ENCODE peak calls at places on chromosome 14, in six cellular contexts. One of them, this sample, is unnamed.

GRCh38 chr14:64645220-64645891 is 58.9 kb upstream of the PLEKHG3 start:
- DNase-seq in brain microvascular endothelial cell: peak
- DNase-seq in stimulated activated naive B cell treated with anti-CD40 and anti-IgM and Interleukin-4, amounts not matched to agents 10 μg/mL and 1 μg/mL and 100 μg/mL, for 72 hours: no peak
- DNase-seq in stimulated activated CD8-positive, alpha-beta memory T cell treated with anti-CD3 and anti-CD28 coated beads, Interleukin-7, amount 100 ng/mL, for 1 hour: no peak
- DNase-seq in GM13976: no peak
- DNase-seq in fibroblast of the aortic adventitia: peak
- DNase-seq in this sample: peak

GRCh38 chr14:93006484-93007128 is 83.7 kb downstream of the CHGA start:
- DNase-seq in stimulated activated CD8-positive, alpha-beta memory T cell treated with anti-CD3 and anti-CD28 coated beads, Interleukin-7, amount 100 ng/mL, for 1 hour: no peak
- DNase-seq in fibroblast of the aortic adventitia: peak
- DNase-seq in brain microvascular endothelial cell: no peak
- DNase-seq in GM13976: no peak
- DNase-seq in stimulated activated naive B cell treated with anti-CD40 and anti-IgM and Interleukin-4, amounts not matched to agents 10 μg/mL and 1 μg/mL and 100 μg/mL, for 72 hours: no peak
- DNase-seq in this sample: no peak

GRCh38 chr14:105748204-105748578 is 221.8 kb downstream of the TMEM121 start:
- DNase-seq in brain microvascular endothelial cell: no peak
- DNase-seq in stimulated activated naive B cell treated with anti-CD40 and anti-IgM and Interleukin-4, amounts not matched to agents 10 μg/mL and 1 μg/mL and 100 μg/mL, for 72 hours: no peak
- DNase-seq in GM13976: peak
- DNase-seq in fibroblast of the aortic adventitia: no peak
- DNase-seq in stimulated activated CD8-positive, alpha-beta memory T cell treated with anti-CD3 and anti-CD28 coated beads, Interleukin-7, amount 100 ng/mL, for 1 hour: no peak
- DNase-seq in this sample: no peak

GRCh38 chr14:64074961-64075619 is 219.1 kb downstream of the ESR2 start:
- DNase-seq in brain microvascular endothelial cell: no peak
- DNase-seq in stimulated activated CD8-positive, alpha-beta memory T cell treated with anti-CD3 and anti-CD28 coated beads, Interleukin-7, amount 100 ng/mL, for 1 hour: no peak
- DNase-seq in stimulated activated naive B cell treated with anti-CD40 and anti-IgM and Interleukin-4, amounts not matched to agents 10 μg/mL and 1 μg/mL and 100 μg/mL, for 72 hours: no peak
- DNase-seq in GM13976: no peak
- DNase-seq in fibroblast of the aortic adventitia: no peak
- DNase-seq in this sample: peak

GRCh38 chr14:76309572-76310551 is 66.1 kb upstream of the ESRRB start:
- DNase-seq in stimulated activated CD8-positive, alpha-beta memory T cell treated with anti-CD3 and anti-CD28 coated beads, Interleukin-7, amount 100 ng/mL, for 1 hour: no peak
- DNase-seq in GM13976: no peak
- DNase-seq in stimulated activated naive B cell treated with anti-CD40 and anti-IgM and Interleukin-4, amounts not matched to agents 10 μg/mL and 1 μg/mL and 100 μg/mL, for 72 hours: no peak
- DNase-seq in fibroblast of the aortic adventitia: no peak
- DNase-seq in brain microvascular endothelial cell: no peak
- DNase-seq in this sample: no peak

GRCh38 chr14:106215229-106215628 is 688.8 kb downstream of the TMEM121 start:
- DNase-seq in fibroblast of the aortic adventitia: no peak
- DNase-seq in stimulated activated CD8-positive, alpha-beta memory T cell treated with anti-CD3 and anti-CD28 coated beads, Interleukin-7, amount 100 ng/mL, for 1 hour: no peak
- DNase-seq in GM13976: no peak
- DNase-seq in stimulated activated naive B cell treated with anti-CD40 and anti-IgM and Interleukin-4, amounts not matched to agents 10 μg/mL and 1 μg/mL and 100 μg/mL, for 72 hours: no peak
- DNase-seq in brain microvascular endothelial cell: no peak
- DNase-seq in this sample: no peak

GRCh38 chr14:23174266-23174665 is 9.2 kb downstream of the SLC7A8 start:
- DNase-seq in stimulated activated naive B cell treated with anti-CD40 and anti-IgM and Interleukin-4, amounts not matched to agents 10 μg/mL and 1 μg/mL and 100 μg/mL, for 72 hours: no peak
- DNase-seq in stimulated activated CD8-positive, alpha-beta memory T cell treated with anti-CD3 and anti-CD28 coated beads, Interleukin-7, amount 100 ng/mL, for 1 hour: no peak
- DNase-seq in fibroblast of the aortic adventitia: peak
- DNase-seq in GM13976: no peak
- DNase-seq in brain microvascular endothelial cell: no peak
- DNase-seq in this sample: peak

GRCh38 chr14:68931474-68932051 is 47.5 kb downstream of the ACTN1 start:
- DNase-seq in fibroblast of the aortic adventitia: no peak
- DNase-seq in stimulated activated CD8-positive, alpha-beta memory T cell treated with anti-CD3 and anti-CD28 coated beads, Interleukin-7, amount 100 ng/mL, for 1 hour: no peak
- DNase-seq in GM13976: no peak
- DNase-seq in brain microvascular endothelial cell: no peak
- DNase-seq in stimulated activated naive B cell treated with anti-CD40 and anti-IgM and Interleukin-4, amounts not matched to agents 10 μg/mL and 1 μg/mL and 100 μg/mL, for 72 hours: no peak
- DNase-seq in this sample: no peak

GRCh38 chr14:22900088-22900799 is 17.2 kb downstream of the REM2 start:
- DNase-seq in GM13976: peak
- DNase-seq in fibroblast of the aortic adventitia: peak
- DNase-seq in stimulated activated CD8-positive, alpha-beta memory T cell treated with anti-CD3 and anti-CD28 coated beads, Interleukin-7, amount 100 ng/mL, for 1 hour: no peak
- DNase-seq in brain microvascular endothelial cell: peak
- DNase-seq in stimulated activated naive B cell treated with anti-CD40 and anti-IgM and Interleukin-4, amounts not matched to agents 10 μg/mL and 1 μg/mL and 100 μg/mL, for 72 hours: no peak
- DNase-seq in this sample: peak

GRCh38 chr14:101776315-101776714 is 14.8 kb downstream of the PPP2R5C start:
- DNase-seq in brain microvascular endothelial cell: no peak
- DNase-seq in stimulated activated naive B cell treated with anti-CD40 and anti-IgM and Interleukin-4, amounts not matched to agents 10 μg/mL and 1 μg/mL and 100 μg/mL, for 72 hours: no peak
- DNase-seq in GM13976: peak
- DNase-seq in stimulated activated CD8-positive, alpha-beta memory T cell treated with anti-CD3 and anti-CD28 coated beads, Interleukin-7, amount 100 ng/mL, for 1 hour: no peak
- DNase-seq in fibroblast of the aortic adventitia: no peak
- DNase-seq in this sample: no peak

GRCh38 chr14:77186911-77187648 is 5.5 kb downstream of the TMEM63C start:
- DNase-seq in GM13976: no peak
- DNase-seq in brain microvascular endothelial cell: no peak
- DNase-seq in stimulated activated naive B cell treated with anti-CD40 and anti-IgM and Interleukin-4, amounts not matched to agents 10 μg/mL and 1 μg/mL and 100 μg/mL, for 72 hours: no peak
- DNase-seq in stimulated activated CD8-positive, alpha-beta memory T cell treated with anti-CD3 and anti-CD28 coated beads, Interleukin-7, amount 100 ng/mL, for 1 hour: no peak
- DNase-seq in fibroblast of the aortic adventitia: peak
- DNase-seq in this sample: no peak

GRCh38 chr14:36507847-36508417 is 12.1 kb downstream of the NKX2-1 start:
- DNase-seq in GM13976: no peak
- DNase-seq in fibroblast of the aortic adventitia: no peak
- DNase-seq in brain microvascular endothelial cell: no peak
- DNase-seq in stimulated activated CD8-positive, alpha-beta memory T cell treated with anti-CD3 and anti-CD28 coated beads, Interleukin-7, amount 100 ng/mL, for 1 hour: no peak
- DNase-seq in stimulated activated naive B cell treated with anti-CD40 and anti-IgM and Interleukin-4, amounts not matched to agents 10 μg/mL and 1 μg/mL and 100 μg/mL, for 72 hours: no peak
- DNase-seq in this sample: no peak

GRCh38 chr14:75497191-75497590 is 25.1 kb upstream of the BATF start:
- DNase-seq in stimulated activated naive B cell treated with anti-CD40 and anti-IgM and Interleukin-4, amounts not matched to agents 10 μg/mL and 1 μg/mL and 100 μg/mL, for 72 hours: peak
- DNase-seq in brain microvascular endothelial cell: no peak
- DNase-seq in GM13976: peak
- DNase-seq in fibroblast of the aortic adventitia: no peak
- DNase-seq in stimulated activated CD8-positive, alpha-beta memory T cell treated with anti-CD3 and anti-CD28 coated beads, Interleukin-7, amount 100 ng/mL, for 1 hour: no peak
- DNase-seq in this sample: no peak

GRCh38 chr14:99946652-99947489 is 118.4 kb upstream of the EVL start:
- DNase-seq in GM13976: peak
- DNase-seq in brain microvascular endothelial cell: no peak
- DNase-seq in stimulated activated CD8-positive, alpha-beta memory T cell treated with anti-CD3 and anti-CD28 coated beads, Interleukin-7, amount 100 ng/mL, for 1 hour: peak
- DNase-seq in fibroblast of the aortic adventitia: no peak
- DNase-seq in stimulated activated naive B cell treated with anti-CD40 and anti-IgM and Interleukin-4, amounts not matched to agents 10 μg/mL and 1 μg/mL and 100 μg/mL, for 72 hours: no peak
- DNase-seq in this sample: peak

GRCh38 chr14:61754627-61755381 is 7.4 kb upstream of the SNAPC1 start:
- DNase-seq in stimulated activated naive B cell treated with anti-CD40 and anti-IgM and Interleukin-4, amounts not matched to agents 10 μg/mL and 1 μg/mL and 100 μg/mL, for 72 hours: no peak
- DNase-seq in stimulated activated CD8-positive, alpha-beta memory T cell treated with anti-CD3 and anti-CD28 coated beads, Interleukin-7, amount 100 ng/mL, for 1 hour: no peak
- DNase-seq in fibroblast of the aortic adventitia: no peak
- DNase-seq in GM13976: no peak
- DNase-seq in brain microvascular endothelial cell: no peak
- DNase-seq in this sample: peak